ENCODE peak calls at places on chromosomes 5 and 9, in ten cellular contexts. X is omental fat pad, F is GM23338, A is WTC11, H is RWPE1, D is B cell, S is A549, O is left ventricle myocardium inferior, J is PC-3, I is AG09309. Y is an unnamed sample.

GRCh38 chr5:134438641-134439621 is 27.2 kb upstream of the CDKN2AIPNL start:
- DNase-seq in X (no peak), F (peak), A (peak), H (peak), D (no peak), S (no peak), O (peak), J (peak), I (peak), Y (no peak)

GRCh38 chr9:124812401-124813016 is 35.6 kb downstream of the OLFML2A start:
- DNase-seq in X (no peak), F (no peak), A (no peak), H (peak), D (no peak), S (peak), O (peak), J (peak), I (peak), Y (no peak)

GRCh38 chr5:79023947-79024346 is 38.8 kb upstream of the ARSB start:
- DNase-seq in X (no peak), F (no peak), A (no peak), H (no peak), D (no peak), S (no peak), O (no peak), J (no peak), I (no peak), Y (no peak)

GRCh38 chr5:9537223-9538141 is 8.4 kb downstream of the SEMA5A start:
- DNase-seq in X (no peak), F (no peak), A (no peak), H (no peak), D (no peak), S (no peak), O (no peak), J (no peak), I (no peak), Y (no peak)

GRCh38 chr9:107999011-107999410 is 509.4 kb upstream of the KLF4 start:
- DNase-seq in X (no peak), F (peak), A (no peak), H (no peak), D (no peak), S (no peak), O (no peak), J (no peak), I (no peak), Y (no peak)

GRCh38 chr9:77830618-77831285 is 182.6 kb upstream of the GNA14 start:
- DNase-seq in X (no peak), F (no peak), A (no peak), H (no peak), D (no peak), S (no peak), O (no peak), J (no peak), I (no peak), Y (no peak)

GRCh38 chr5:81854915-81855314 is 104.0 kb upstream of the SSBP2 start:
- DNase-seq in X (no peak), F (no peak), A (no peak), H (no peak), D (no peak), S (no peak), O (no peak), J (no peak), I (no peak), Y (no peak)

GRCh38 chr5:127870914-127871313 is 167.7 kb downstream of the CCDC192 start:
- DNase-seq in X (no peak), F (no peak), A (no peak), H (no peak), D (no peak), S (no peak), O (peak), J (no peak), I (no peak), Y (no peak)

GRCh38 chr9:77987104-77987656 is 44.4 kb downstream of the GNAQ start:
- DNase-seq in X (no peak), F (no peak), A (no peak), H (no peak), D (no peak), S (no peak), O (no peak), J (no peak), I (no peak), Y (no peak)

GRCh38 chr5:16855475-16855874 is 80.6 kb downstream of the MYO10 start:
- DNase-seq in X (no peak), F (peak), A (no peak), H (no peak), D (no peak), S (no peak), O (no peak), J (peak), I (no peak), Y (no peak)

GRCh38 chr5:59584858-59585846 is 308.4 kb downstream of the PDE4D start:
- DNase-seq in X (no peak), F (no peak), A (no peak), H (no peak), D (no peak), S (no peak), O (no peak), J (no peak), I (no peak), Y (no peak)

GRCh38 chr9:94800424-94801117 is 74.1 kb downstream of the AOPEP start:
- DNase-seq in X (no peak), F (no peak), A (no peak), H (no peak), D (no peak), S (no peak), O (no peak), J (no peak), I (no peak), Y (no peak)

GRCh38 chr9:110330484-110331115 is 7.1 kb downstream of the TXNDC8 start:
- DNase-seq in X (no peak), F (no peak), A (no peak), H (no peak), D (no peak), S (no peak), O (no peak), J (no peak), I (peak), Y (no peak)

GRCh38 chr5:38396766-38397165 is 138.4 kb downstream of the EGFLAM start:
- DNase-seq in X (no peak), F (no peak), A (no peak), H (no peak), D (no peak), S (no peak), O (no peak), J (no peak), I (no peak), Y (no peak)

GRCh38 chr9:22463205-22463604 is 16.6 kb downstream of the DMRTA1 start:
- DNase-seq in X (no peak), F (no peak), A (no peak), H (peak), D (no peak), S (no peak), O (no peak), J (peak), I (no peak), Y (no peak)

GRCh38 chr5:126106032-126106431 is 317.2 kb upstream of the GRAMD2B start:
- DNase-seq in X (no peak), F (no peak), A (no peak), H (peak), D (no peak), S (no peak), O (no peak), J (peak), I (no peak), Y (no peak)

GRCh38 chr9:136791466-136792276 is 527 bp downstream of the TMEM141 start:
- DNase-seq in X (no peak), F (peak), A (peak), H (peak), D (peak), S (no peak), O (peak), J (peak), I (no peak), Y (no peak)

GRCh38 chr9:31715250-31715649 is 669.2 kb upstream of the ACO1 start:
- DNase-seq in X (no peak), F (no peak), A (no peak), H (no peak), D (no peak), S (no peak), O (no peak), J (no peak), I (no peak), Y (no peak)

GRCh38 chr5:40385544-40385943 is 294.2 kb upstream of the PTGER4 start:
- DNase-seq in X (no peak), F (no peak), A (no peak), H (peak), D (no peak), S (no peak), O (no peak), J (peak), I (no peak), Y (no peak)

GRCh38 chr5:172903790-172904189 is 55.4 kb upstream of the RPL26L1 start:
- DNase-seq in X (peak), F (no peak), A (no peak), H (peak), D (no peak), S (no peak), O (no peak), J (peak), I (peak), Y (no peak)

GRCh38 chr5:62466228-62466627 is 53.7 kb downstream of the IPO11 start:
- DNase-seq in X (no peak), F (no peak), A (no peak), H (no peak), D (no peak), S (no peak), O (no peak), J (no peak), I (no peak), Y (no peak)

GRCh38 chr5:93433422-93433821 is 147.6 kb downstream of the NR2F1-AS1 start:
- DNase-seq in X (no peak), F (no peak), A (no peak), H (peak), D (no peak), S (no peak), O (no peak), J (no peak), I (peak), Y (no peak)

GRCh38 chr5:104513194-104513602 is 950.6 kb upstream of the NUDT12 start:
- DNase-seq in X (no peak), F (no peak), A (no peak), H (peak), D (no peak), S (no peak), O (no peak), J (peak), I (no peak), Y (no peak)

GRCh38 chr9:111926421-111926875 is 29.8 kb downstream of the UGCG start:
- DNase-seq in X (no peak), F (no peak), A (no peak), H (no peak), D (peak), S (no peak), O (peak), J (no peak), I (peak), Y (peak)

GRCh38 chr5:81398741-81399140 is 4.8 kb upstream of the ACOT12 start:
- DNase-seq in X (no peak), F (no peak), A (no peak), H (no peak), D (no peak), S (no peak), O (no peak), J (no peak), I (no peak), Y (no peak)

GRCh38 chr9:111959960-111960359 is 63.3 kb downstream of the UGCG start:
- DNase-seq in X (no peak), F (no peak), A (no peak), H (peak), D (no peak), S (no peak), O (no peak), J (peak), I (no peak), Y (no peak)

GRCh38 chr5:2517451-2517850 is 234.0 kb downstream of the IRX2 start:
- DNase-seq in X (no peak), F (no peak), A (no peak), H (no peak), D (no peak), S (no peak), O (no peak), J (no peak), I (no peak), Y (no peak)

GRCh38 chr5:142343531-142343930 is 18.7 kb upstream of the SPRY4 start:
- DNase-seq in X (no peak), F (no peak), A (no peak), H (no peak), D (no peak), S (no peak), O (no peak), J (no peak), I (no peak), Y (no peak)

GRCh38 chr9:123346026-123346425 is 10.0 kb upstream of the CRB2 start:
- DNase-seq in X (no peak), F (no peak), A (no peak), H (no peak), D (no peak), S (no peak), O (no peak), J (no peak), I (no peak), Y (no peak)

GRCh38 chr9:1979815-1980367 is 35.3 kb upstream of the SMARCA2 start:
- DNase-seq in X (no peak), F (no peak), A (no peak), H (no peak), D (no peak), S (no peak), O (peak), J (no peak), I (peak), Y (no peak)

GRCh38 chr9:33041459-33042188 is 16.6 kb downstream of the DNAJA1 start:
- DNase-seq in X (no peak), F (no peak), A (no peak), H (no peak), D (no peak), S (no peak), O (no peak), J (peak), I (no peak), Y (no peak)

GRCh38 chr9:21611896-21612295 is 129.8 kb upstream of the IFNE start:
- DNase-seq in X (no peak), F (no peak), A (no peak), H (peak), D (no peak), S (no peak), O (no peak), J (peak), I (no peak), Y (no peak)

GRCh38 chr9:99264070-99264469 is 42.0 kb downstream of the SEC61B start:
- DNase-seq in X (no peak), F (peak), A (peak), H (no peak), D (no peak), S (no peak), O (no peak), J (peak), I (no peak), Y (no peak)
- TF ChIP-seq CTCF in X (no peak), F (peak), A (no peak), H (no peak), D (no peak), S (no peak), O (no peak), J (peak), I (peak), Y (no peak)

DNA sequence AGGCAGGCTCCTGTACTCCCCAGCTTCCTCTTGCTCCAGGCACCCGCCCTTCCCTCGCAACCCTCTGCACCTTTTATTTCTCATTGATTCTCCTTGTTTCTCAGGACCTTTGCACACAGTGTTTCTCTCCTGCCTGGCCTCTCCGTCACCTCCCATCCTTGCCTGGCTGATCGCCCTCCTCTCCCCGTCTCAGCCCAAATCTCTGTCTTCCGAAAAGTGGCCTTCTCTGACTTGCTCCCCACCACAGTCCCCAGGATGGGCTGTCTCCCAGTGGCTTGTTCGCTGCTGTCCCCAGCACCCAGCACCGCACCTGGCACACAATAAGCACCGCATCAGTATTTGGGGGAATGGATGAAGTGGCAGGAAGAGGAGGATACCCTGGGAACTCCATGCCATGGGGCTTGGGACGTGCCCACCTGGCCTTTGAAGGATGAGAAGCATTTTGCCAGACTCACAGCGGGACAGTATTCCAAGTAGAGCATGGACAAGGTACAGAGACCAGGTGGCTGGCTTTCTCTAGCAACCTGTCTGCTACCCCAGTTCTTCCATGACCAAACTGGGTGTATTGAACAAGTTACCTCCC is 62.5 kb downstream of the LMX1B start:
- DNase-seq in X (no peak), F (no peak), A (no peak), H (no peak), D (no peak), S (no peak), O (no peak), J (no peak), I (no peak), Y (no peak)
- TF ChIP-seq CTCF in X (no peak), F (no peak), A (no peak), H (no peak), D (no peak), S (no peak), O (no peak), J (no peak), I (no peak), Y (no peak)

GRCh38 chr5:149618581-149619248 is 37.4 kb downstream of the ARHGEF37 start:
- DNase-seq in X (no peak), F (peak), A (peak), H (peak), D (no peak), S (peak), O (no peak), J (peak), I (no peak), Y (peak)
- TF ChIP-seq CTCF in X (no peak), F (peak), A (peak), H (peak), D (peak), S (peak), O (peak), J (peak), I (peak), Y (no peak)

GRCh38 chr5:137231535-137231934 is 267.6 kb downstream of the SPOCK1 start:
- DNase-seq in X (no peak), F (no peak), A (no peak), H (peak), D (no peak), S (no peak), O (no peak), J (peak), I (no peak), Y (no peak)

GRCh38 chr5:137233726-137234125 is 265.4 kb downstream of the SPOCK1 start:
- DNase-seq in X (no peak), F (no peak), A (no peak), H (no peak), D (no peak), S (no peak), O (no peak), J (no peak), I (no peak), Y (no peak)

GRCh38 chr5:137236266-137236665 is 262.9 kb downstream of the SPOCK1 start:
- DNase-seq in X (no peak), F (no peak), A (no peak), H (no peak), D (no peak), S (no peak), O (no peak), J (no peak), I (no peak), Y (no peak)

DNA sequence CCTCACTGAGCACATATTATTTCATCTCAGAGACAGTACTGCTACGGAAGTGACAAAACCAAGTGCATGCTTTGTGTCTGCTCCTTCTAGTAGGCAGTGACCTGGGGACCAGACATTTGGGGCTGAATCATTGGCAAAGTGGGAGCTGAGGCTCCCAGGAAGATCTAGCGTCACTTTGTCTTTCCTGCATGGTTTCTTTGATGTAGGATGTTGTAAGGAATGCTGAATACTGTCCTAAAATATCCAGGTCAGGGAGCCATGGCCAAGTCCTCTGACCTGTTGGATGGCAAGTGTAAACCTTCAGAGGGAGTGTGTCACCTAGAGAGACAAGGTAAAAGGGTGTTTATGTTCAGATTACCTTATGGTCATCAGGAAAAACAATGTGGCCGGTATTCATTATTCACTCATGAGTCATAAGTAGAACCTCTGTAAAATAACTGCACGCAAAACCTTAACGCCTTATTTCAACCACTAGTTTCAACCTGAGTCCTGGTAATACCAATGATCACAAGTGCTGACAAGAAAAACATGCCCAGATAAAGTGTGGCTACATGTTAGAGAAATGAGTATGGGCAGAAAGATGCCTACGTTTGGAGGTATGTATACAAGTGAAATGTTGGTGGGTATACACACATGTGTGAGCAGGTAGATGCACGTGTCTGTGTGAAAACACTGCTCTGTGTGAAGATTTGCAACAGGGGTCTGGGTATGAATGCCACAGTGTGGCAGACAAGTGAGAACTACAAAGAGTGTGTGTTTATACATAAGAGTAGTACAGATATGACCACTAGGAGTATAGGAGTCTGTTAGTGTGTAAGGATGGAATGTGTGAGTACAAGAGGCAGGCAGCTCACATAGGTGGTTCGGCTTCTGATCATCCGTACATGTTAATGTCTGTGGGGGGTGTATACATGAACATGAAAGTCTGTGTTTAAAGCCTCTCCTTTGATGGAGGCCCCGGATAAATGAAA is 263.9 kb downstream of the SPOCK1 start:
- DNase-seq in X (no peak), F (no peak), A (no peak), H (peak), D (no peak), S (no peak), O (no peak), J (peak), I (no peak), Y (no peak)
- TF ChIP-seq CTCF in X (no peak), F (no peak), A (no peak), H (no peak), D (no peak), S (no peak), O (no peak), J (no peak), I (no peak), Y (no peak)